ENCODE peak calls at places on chromosomes 12 and 14, in six cellular contexts. P is NCI-H460; I is activated CD4-positive, alpha-beta memory T cell treated with anti-CD3 and anti-CD28 coated beads for 36 hours; K is WTC11; A is M059J; S is GM04504. N is an unnamed sample.

GRCh38 chr12:124632510-124632909 is 65.1 kb upstream of the NCOR2 start:
- DNase-seq in P (no peak), I (no peak), K (no peak), A (no peak), S (no peak), N (no peak)

GRCh38 chr12:46160081-46160980 is 108.5 kb downstream of the SLC38A1 start:
- DNase-seq in P (no peak), I (no peak), K (no peak), A (peak), S (peak), N (peak)

GRCh38 chr12:1936406-1937320 is 18.2 kb upstream of the CACNA2D4 start:
- DNase-seq in P (peak), I (no peak), K (no peak), A (peak), S (no peak), N (peak)

GRCh38 chr12:114245555-114245954 is 160.4 kb downstream of the TBX5 start:
- DNase-seq in P (no peak), I (no peak), K (peak), A (peak), S (no peak), N (no peak)

GRCh38 chr12:452667-453210 is 7.0 kb upstream of the B4GALNT3 start:
- DNase-seq in P (no peak), I (peak), K (peak), A (no peak), S (no peak), N (no peak)

GRCh38 chr12:80504389-80505153 is 60.5 kb downstream of the PTPRQ start:
- DNase-seq in P (no peak), I (no peak), K (no peak), A (no peak), S (no peak), N (no peak)

GRCh38 chr12:124939428-124940142 is 25.1 kb upstream of the UBC start:
- DNase-seq in P (peak), I (peak), K (peak), A (peak), S (peak), N (peak)

GRCh38 chr12:7059780-7060179 is 738 bp upstream of the C1S start:
- DNase-seq in P (no peak), I (no peak), K (no peak), A (no peak), S (no peak), N (no peak)

GRCh38 chr14:57854571-57854970 is 11.3 kb downstream of the SLC35F4 start:
- DNase-seq in P (no peak), I (no peak), K (no peak), A (no peak), S (no peak), N (no peak)

GRCh38 chr12:68675098-68675842 is 11.5 kb upstream of the NUP107 start:
- DNase-seq in P (no peak), I (peak), K (no peak), A (peak), S (no peak), N (no peak)

GRCh38 chr14:28707814-28708213 is 58.8 kb upstream of the FOXG1 start:
- DNase-seq in P (no peak), I (no peak), K (no peak), A (peak), S (peak), N (peak)

GRCh38 chr12:106445053-106445452 is 87.5 kb downstream of the POLR3B start:
- DNase-seq in P (no peak), I (no peak), K (no peak), A (no peak), S (no peak), N (no peak)

GRCh38 chr14:50619569-50620141 is 48.5 kb downstream of the SAV1 start:
- DNase-seq in P (peak), I (no peak), K (no peak), A (peak), S (no peak), N (peak)

GRCh38 chr12:11884661-11885060 is 186.1 kb upstream of the BCL2L14 start:
- DNase-seq in P (no peak), I (no peak), K (no peak), A (peak), S (no peak), N (no peak)